ENCODE peak calls at places on chromosomes 12 and 14, in six cellular contexts. J, O, G, B, E and N are unnamed samples.
A peak's percentile ranks its signal among the peaks of the same experiment; 100 is the strongest.

GRCh38 chr14:91306547-91306946 is 62.0 kb upstream of the GPR68 start:
- DNase-seq in J (no peak), O (no peak), G (no peak), B (no peak), E (no peak), N (no peak)

GRCh38 chr12:124720687-124721500 is 142.8 kb downstream of the SCARB1 start:
- DNase-seq in J (peak; percentile 84), O (peak; percentile 51), G (peak; percentile 93), B (peak; percentile 61), E (no peak), N (no peak)

GRCh38 chr14:99632410-99633035 is 12.4 kb upstream of the HHIPL1 start:
- DNase-seq in J (no peak), O (no peak), G (no peak), B (no peak), E (no peak), N (peak; percentile 41)

GRCh38 chr12:74801625-74802024 is 264.0 kb downstream of the ATXN7L3B start:
- DNase-seq in J (no peak), O (peak; percentile 42), G (no peak), B (no peak), E (no peak), N (no peak)

GRCh38 chr14:75275598-75275997 is 3.0 kb upstream of the FOS start:
- DNase-seq in J (no peak), O (no peak), G (no peak), B (no peak), E (no peak), N (no peak)

GRCh38 chr14:99318091-99318958 is 46.3 kb upstream of the BCL11B start:
- DNase-seq in J (no peak), O (no peak), G (no peak), B (no peak), E (no peak), N (no peak)

GRCh38 chr12:104494137-104494815 is 37.5 kb downstream of the CHST11 start:
- DNase-seq in J (peak; percentile 34), O (peak; percentile 91), G (no peak), B (no peak), E (no peak), N (no peak)

GRCh38 chr14:75165586-75166391 is 10.6 kb downstream of the TMED10 start:
- DNase-seq in J (peak; percentile 29), O (no peak), G (no peak), B (no peak), E (no peak), N (no peak)

GRCh38 chr14:32938719-32939253 is at the start of gene NPAS3:
- DNase-seq in J (no peak), O (no peak), G (no peak), B (peak; percentile 36), E (no peak), N (peak; percentile 18)

GRCh38 chr14:98350213-98350612 is 921.8 kb downstream of the BCL11B start:
- DNase-seq in J (no peak), O (no peak), G (no peak), B (no peak), E (no peak), N (no peak)

GRCh38 chr12:115988193-115988592 is 289.3 kb downstream of the MED13L start:
- DNase-seq in J (no peak), O (no peak), G (no peak), B (no peak), E (no peak), N (no peak)

GRCh38 chr14:92797935-92798653 is 4.0 kb downstream of the GOLGA5 start:
- DNase-seq in J (no peak), O (no peak), G (no peak), B (no peak), E (no peak), N (no peak)

GRCh38 chr12:105705765-105706164 is 375.3 kb downstream of the C12orf75 start:
- DNase-seq in J (peak; percentile 72), O (peak; percentile 71), G (peak; percentile 26), B (peak; percentile 29), E (peak; percentile 14), N (peak; percentile 16)